ENCODE peak calls at places on chromosomes 2 and 18, in eight cellular contexts. One of them, this sample, is unnamed.

GRCh38 chr18:65468881-65469280 is 281.9 kb upstream of the CDH7 start:
- DNase-seq in GM12878: no peak
- DNase-seq in suprapubic skin: no peak
- DNase-seq in HCT116: no peak
- DNase-seq in HepG2: no peak
- DNase-seq in transverse colon: no peak
- DNase-seq in upper lobe of left lung: no peak
- DNase-seq in prostate gland: no peak
- DNase-seq in this sample: no peak

GRCh38 chr2:38898256-38898655 is 8.6 kb downstream of the ARHGEF33 start:
- DNase-seq in prostate gland: no peak
- DNase-seq in GM12878: no peak
- DNase-seq in transverse colon: no peak
- DNase-seq in HCT116: no peak
- DNase-seq in HepG2: no peak
- DNase-seq in upper lobe of left lung: no peak
- DNase-seq in suprapubic skin: no peak
- DNase-seq in this sample: no peak

GRCh38 chr2:152425765-152426710 is 91.1 kb downstream of the FMNL2 start:
- DNase-seq in upper lobe of left lung: no peak
- DNase-seq in HepG2: peak
- DNase-seq in HCT116: no peak
- DNase-seq in prostate gland: no peak
- DNase-seq in transverse colon: no peak
- DNase-seq in GM12878: no peak
- DNase-seq in suprapubic skin: no peak
- DNase-seq in this sample: no peak

GRCh38 chr18:59686260-59686659 is 11.0 kb downstream of the CCBE1 start:
- DNase-seq in HepG2: no peak
- DNase-seq in HCT116: no peak
- DNase-seq in GM12878: no peak
- DNase-seq in suprapubic skin: no peak
- DNase-seq in prostate gland: no peak
- DNase-seq in transverse colon: no peak
- DNase-seq in upper lobe of left lung: no peak
- DNase-seq in this sample: no peak

GRCh38 chr2:129056959-129057317 is 738.3 kb upstream of the HS6ST1 start:
- DNase-seq in prostate gland: no peak
- DNase-seq in transverse colon: no peak
- DNase-seq in HCT116: no peak
- DNase-seq in upper lobe of left lung: no peak
- DNase-seq in GM12878: no peak
- DNase-seq in suprapubic skin: no peak
- DNase-seq in HepG2: no peak
- DNase-seq in this sample: no peak

GRCh38 chr2:199457147-199458016 is at the start of gene SATB2:
- DNase-seq in GM12878: no peak
- DNase-seq in suprapubic skin: peak
- DNase-seq in transverse colon: peak
- DNase-seq in HepG2: no peak
- DNase-seq in prostate gland: no peak
- DNase-seq in HCT116: peak
- DNase-seq in upper lobe of left lung: peak
- DNase-seq in this sample: no peak

GRCh38 chr2:26243643-26244478 is 571 bp downstream of the HADHA start:
- DNase-seq in suprapubic skin: no peak
- DNase-seq in HepG2: no peak
- DNase-seq in transverse colon: peak
- DNase-seq in GM12878: no peak
- DNase-seq in HCT116: no peak
- DNase-seq in upper lobe of left lung: no peak
- DNase-seq in prostate gland: no peak
- DNase-seq in this sample: no peak

GRCh38 chr18:8996771-8997432 is 105.6 kb upstream of the NDUFV2 start:
- DNase-seq in transverse colon: no peak
- DNase-seq in suprapubic skin: no peak
- DNase-seq in prostate gland: no peak
- DNase-seq in HCT116: no peak
- DNase-seq in GM12878: no peak
- DNase-seq in upper lobe of left lung: no peak
- DNase-seq in HepG2: no peak
- DNase-seq in this sample: no peak

GRCh38 chr18:64982414-64983096 is 768.3 kb upstream of the CDH7 start:
- DNase-seq in prostate gland: no peak
- DNase-seq in upper lobe of left lung: no peak
- DNase-seq in HepG2: no peak
- DNase-seq in GM12878: no peak
- DNase-seq in HCT116: no peak
- DNase-seq in suprapubic skin: no peak
- DNase-seq in transverse colon: no peak
- DNase-seq in this sample: no peak

GRCh38 chr2:23387221-23387550 is 2.2 kb downstream of the KLHL29 start:
- DNase-seq in GM12878: no peak
- DNase-seq in upper lobe of left lung: no peak
- DNase-seq in HepG2: no peak
- DNase-seq in HCT116: no peak
- DNase-seq in transverse colon: no peak
- DNase-seq in suprapubic skin: no peak
- DNase-seq in prostate gland: no peak
- DNase-seq in this sample: no peak
- TF ChIP-seq POLR2A in GM12878: no peak
- TF ChIP-seq POLR2A in upper lobe of left lung: no peak
- TF ChIP-seq POLR2A in HepG2: no peak
- TF ChIP-seq POLR2A in HCT116: no peak
- TF ChIP-seq POLR2A in transverse colon: no peak
- TF ChIP-seq POLR2A in suprapubic skin: no peak
- TF ChIP-seq POLR2A in prostate gland: no peak
- TF ChIP-seq POLR2A in this sample: no peak

GRCh38 chr2:222722327-222722946 is 51.0 kb downstream of the MOGAT1 start:
- DNase-seq in upper lobe of left lung: no peak
- DNase-seq in suprapubic skin: no peak
- DNase-seq in transverse colon: no peak
- DNase-seq in HCT116: no peak
- DNase-seq in HepG2: no peak
- DNase-seq in prostate gland: no peak
- DNase-seq in GM12878: peak
- DNase-seq in this sample: no peak
- H3K27ac ChIP-seq in upper lobe of left lung: no peak
- H3K27ac ChIP-seq in suprapubic skin: no peak
- H3K27ac ChIP-seq in transverse colon: no peak
- H3K27ac ChIP-seq in HCT116: no peak
- H3K27ac ChIP-seq in HepG2: no peak
- H3K27ac ChIP-seq in prostate gland: no peak
- H3K27ac ChIP-seq in GM12878: peak
- H3K27ac ChIP-seq in this sample: no peak

DNA sequence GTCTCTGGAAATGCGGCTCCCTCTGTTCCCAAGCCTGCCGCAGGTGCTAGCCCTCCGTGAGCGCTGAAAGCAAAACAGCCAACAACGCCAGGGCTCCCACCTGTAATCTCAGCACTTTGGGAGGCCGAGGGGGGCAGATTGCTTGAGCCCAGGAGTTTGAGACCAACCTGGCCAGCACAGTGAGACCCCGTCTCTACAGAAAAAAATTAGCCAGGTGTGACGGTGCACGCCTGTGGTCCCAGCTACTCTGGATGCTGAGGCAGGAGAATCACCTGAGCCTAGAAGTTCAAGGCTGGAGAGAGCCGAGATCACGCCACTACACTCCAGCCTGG is 41.3 kb upstream of the PTMA start:
- DNase-seq in prostate gland: no peak
- DNase-seq in HepG2: no peak
- DNase-seq in HCT116: no peak
- DNase-seq in GM12878: no peak
- DNase-seq in transverse colon: no peak
- DNase-seq in upper lobe of left lung: no peak
- DNase-seq in suprapubic skin: no peak
- DNase-seq in this sample: no peak
- TF ChIP-seq POLR2AphosphoS5 in prostate gland: no peak
- TF ChIP-seq POLR2AphosphoS5 in HepG2: no peak
- TF ChIP-seq POLR2AphosphoS5 in HCT116: no peak
- TF ChIP-seq POLR2AphosphoS5 in GM12878: no peak
- TF ChIP-seq POLR2AphosphoS5 in transverse colon: no peak
- TF ChIP-seq POLR2AphosphoS5 in upper lobe of left lung: no peak
- TF ChIP-seq POLR2AphosphoS5 in suprapubic skin: no peak
- TF ChIP-seq POLR2AphosphoS5 in this sample: no peak

GRCh38 chr2:64526034-64526433 is 1.9 kb downstream of the AFTPH start:
- DNase-seq in transverse colon: no peak
- DNase-seq in upper lobe of left lung: no peak
- DNase-seq in GM12878: no peak
- DNase-seq in HCT116: no peak
- DNase-seq in prostate gland: no peak
- DNase-seq in HepG2: no peak
- DNase-seq in suprapubic skin: no peak
- DNase-seq in this sample: no peak

GRCh38 chr2:64525323-64525625 is 1.1 kb downstream of the AFTPH start:
- DNase-seq in HepG2: peak
- DNase-seq in suprapubic skin: no peak
- DNase-seq in HCT116: no peak
- DNase-seq in upper lobe of left lung: no peak
- DNase-seq in GM12878: no peak
- DNase-seq in transverse colon: peak
- DNase-seq in prostate gland: no peak
- DNase-seq in this sample: no peak

GRCh38 chr2:64524604-64525322 is 635 bp downstream of the AFTPH start:
- DNase-seq in GM12878: no peak
- DNase-seq in upper lobe of left lung: no peak
- DNase-seq in HCT116: no peak
- DNase-seq in HepG2: peak
- DNase-seq in prostate gland: peak
- DNase-seq in suprapubic skin: no peak
- DNase-seq in transverse colon: peak
- DNase-seq in this sample: peak

GRCh38 chr2:64522843-64523428 is 1.2 kb upstream of the AFTPH start:
- DNase-seq in upper lobe of left lung: no peak
- DNase-seq in prostate gland: peak
- DNase-seq in transverse colon: peak
- DNase-seq in HCT116: peak
- DNase-seq in suprapubic skin: no peak
- DNase-seq in HepG2: peak
- DNase-seq in GM12878: peak
- DNase-seq in this sample: peak

GRCh38 chr2:64523667-64524603 is at the start of gene AFTPH:
- DNase-seq in transverse colon: peak
- DNase-seq in HCT116: peak
- DNase-seq in suprapubic skin: peak
- DNase-seq in upper lobe of left lung: peak
- DNase-seq in prostate gland: peak
- DNase-seq in HepG2: peak
- DNase-seq in GM12878: peak
- DNase-seq in this sample: peak
- TF ChIP-seq POLR2A in transverse colon: peak
- TF ChIP-seq POLR2A in HCT116: peak
- TF ChIP-seq POLR2A in suprapubic skin: peak
- TF ChIP-seq POLR2A in upper lobe of left lung: peak
- TF ChIP-seq POLR2A in prostate gland: peak
- TF ChIP-seq POLR2A in HepG2: peak
- TF ChIP-seq POLR2A in GM12878: peak
- TF ChIP-seq POLR2A in this sample: peak

GRCh38 chr2:180733330-180733729 is 247.1 kb upstream of the UBE2E3 start:
- DNase-seq in upper lobe of left lung: no peak
- DNase-seq in transverse colon: no peak
- DNase-seq in suprapubic skin: no peak
- DNase-seq in prostate gland: no peak
- DNase-seq in HCT116: no peak
- DNase-seq in HepG2: no peak
- DNase-seq in GM12878: no peak
- DNase-seq in this sample: no peak
- H3K27ac ChIP-seq in upper lobe of left lung: no peak
- H3K27ac ChIP-seq in transverse colon: no peak
- H3K27ac ChIP-seq in suprapubic skin: no peak
- H3K27ac ChIP-seq in prostate gland: no peak
- H3K27ac ChIP-seq in HCT116: no peak
- H3K27ac ChIP-seq in HepG2: no peak
- H3K27ac ChIP-seq in GM12878: no peak
- H3K27ac ChIP-seq in this sample: no peak

GRCh38 chr2:67707896-67708295 is 310.8 kb downstream of the ETAA1 start:
- DNase-seq in upper lobe of left lung: no peak
- DNase-seq in HCT116: no peak
- DNase-seq in GM12878: no peak
- DNase-seq in suprapubic skin: no peak
- DNase-seq in transverse colon: no peak
- DNase-seq in HepG2: no peak
- DNase-seq in prostate gland: no peak
- DNase-seq in this sample: no peak
- TF ChIP-seq POLR2AphosphoS5 in upper lobe of left lung: no peak
- TF ChIP-seq POLR2AphosphoS5 in HCT116: no peak
- TF ChIP-seq POLR2AphosphoS5 in GM12878: no peak
- TF ChIP-seq POLR2AphosphoS5 in suprapubic skin: no peak
- TF ChIP-seq POLR2AphosphoS5 in transverse colon: no peak
- TF ChIP-seq POLR2AphosphoS5 in HepG2: no peak
- TF ChIP-seq POLR2AphosphoS5 in prostate gland: no peak
- TF ChIP-seq POLR2AphosphoS5 in this sample: no peak

GRCh38 chr2:65943099-65943786 is 491.7 kb upstream of the MEIS1 start:
- DNase-seq in GM12878: no peak
- DNase-seq in upper lobe of left lung: peak
- DNase-seq in HCT116: no peak
- DNase-seq in suprapubic skin: no peak
- DNase-seq in HepG2: no peak
- DNase-seq in transverse colon: no peak
- DNase-seq in prostate gland: no peak
- DNase-seq in this sample: no peak
- TF ChIP-seq POLR2A in GM12878: no peak
- TF ChIP-seq POLR2A in upper lobe of left lung: no peak
- TF ChIP-seq POLR2A in HCT116: no peak
- TF ChIP-seq POLR2A in suprapubic skin: no peak
- TF ChIP-seq POLR2A in HepG2: no peak
- TF ChIP-seq POLR2A in transverse colon: no peak
- TF ChIP-seq POLR2A in prostate gland: no peak
- TF ChIP-seq POLR2A in this sample: no peak